ENCODE peak calls at places on chromosomes 6 and 20, in seven cellular contexts. One of them, this sample, is unnamed.

GRCh38 chr6:31877651-31878161 is 1.1 kb downstream of the SLC44A4 start:
- DNase-seq in iris pigment epithelial cell: no peak
- DNase-seq in ELR: no peak
- DNase-seq in substantia nigra: no peak
- DNase-seq in foreskin keratinocyte: no peak
- DNase-seq in progenitor cell of endocrine pancreas: no peak
- DNase-seq in hepatic stellate cell: no peak
- DNase-seq in this sample: peak; percentile 62

GRCh38 chr6:82408952-82409421 is 45.4 kb downstream of the TPBG start:
- DNase-seq in iris pigment epithelial cell: peak; percentile 89
- DNase-seq in ELR: peak; percentile 96
- DNase-seq in substantia nigra: no peak
- DNase-seq in foreskin keratinocyte: peak; percentile 97
- DNase-seq in progenitor cell of endocrine pancreas: no peak
- DNase-seq in hepatic stellate cell: no peak
- DNase-seq in this sample: no peak

GRCh38 chr20:38452880-38453624 is 17.9 kb upstream of the SNHG17 start:
- DNase-seq in iris pigment epithelial cell: peak; percentile 78
- DNase-seq in ELR: peak; percentile 94
- DNase-seq in substantia nigra: no peak
- DNase-seq in foreskin keratinocyte: peak; percentile 60
- DNase-seq in progenitor cell of endocrine pancreas: no peak
- DNase-seq in hepatic stellate cell: peak; percentile 53
- DNase-seq in this sample: peak; percentile 94

GRCh38 chr6:85458184-85458583 is 8.3 kb downstream of the NT5E start:
- DNase-seq in iris pigment epithelial cell: no peak
- DNase-seq in ELR: no peak
- DNase-seq in substantia nigra: no peak
- DNase-seq in foreskin keratinocyte: no peak
- DNase-seq in progenitor cell of endocrine pancreas: no peak
- DNase-seq in hepatic stellate cell: no peak
- DNase-seq in this sample: no peak

GRCh38 chr20:5797843-5798462 is 47.8 kb downstream of the SHLD1 start:
- DNase-seq in iris pigment epithelial cell: no peak
- DNase-seq in ELR: no peak
- DNase-seq in substantia nigra: no peak
- DNase-seq in foreskin keratinocyte: no peak
- DNase-seq in progenitor cell of endocrine pancreas: no peak
- DNase-seq in hepatic stellate cell: no peak
- DNase-seq in this sample: peak; percentile 21

GRCh38 chr20:64038252-64038578 is 2.2 kb downstream of the C20orf204 start:
- DNase-seq in iris pigment epithelial cell: no peak
- DNase-seq in ELR: no peak
- DNase-seq in substantia nigra: no peak
- DNase-seq in foreskin keratinocyte: no peak
- DNase-seq in progenitor cell of endocrine pancreas: no peak
- DNase-seq in hepatic stellate cell: no peak
- DNase-seq in this sample: peak; percentile 80

GRCh38 chr6:52063584-52064400 is 23.6 kb downstream of the PKHD1 start:
- DNase-seq in iris pigment epithelial cell: peak; percentile 37
- DNase-seq in ELR: peak; percentile 51
- DNase-seq in substantia nigra: no peak
- DNase-seq in foreskin keratinocyte: peak; percentile 67
- DNase-seq in progenitor cell of endocrine pancreas: no peak
- DNase-seq in hepatic stellate cell: peak; percentile 4
- DNase-seq in this sample: peak; percentile 47

GRCh38 chr6:112338310-112338709 is 8.8 kb upstream of the RFPL4B start:
- DNase-seq in iris pigment epithelial cell: no peak
- DNase-seq in ELR: peak; percentile 20
- DNase-seq in substantia nigra: no peak
- DNase-seq in foreskin keratinocyte: no peak
- DNase-seq in progenitor cell of endocrine pancreas: no peak
- DNase-seq in hepatic stellate cell: no peak
- DNase-seq in this sample: peak; percentile 44

GRCh38 chr6:9254251-9254650 is 818.9 kb upstream of the SLC35B3 start:
- DNase-seq in iris pigment epithelial cell: no peak
- DNase-seq in ELR: no peak
- DNase-seq in substantia nigra: no peak
- DNase-seq in foreskin keratinocyte: no peak
- DNase-seq in progenitor cell of endocrine pancreas: no peak
- DNase-seq in hepatic stellate cell: no peak
- DNase-seq in this sample: no peak

GRCh38 chr6:116371384-116372209 is 850 bp downstream of the DSE start:
- DNase-seq in iris pigment epithelial cell: peak; percentile 96
- DNase-seq in ELR: peak; percentile 96
- DNase-seq in substantia nigra: peak; percentile 17
- DNase-seq in foreskin keratinocyte: peak; percentile 90
- DNase-seq in progenitor cell of endocrine pancreas: peak; percentile 58
- DNase-seq in hepatic stellate cell: peak; percentile 91
- DNase-seq in this sample: peak; percentile 98

GRCh38 chr6:168968228-168968627 is 285.4 kb downstream of the THBS2 start:
- DNase-seq in iris pigment epithelial cell: peak; percentile 78
- DNase-seq in ELR: peak; percentile 92
- DNase-seq in substantia nigra: no peak
- DNase-seq in foreskin keratinocyte: peak; percentile 62
- DNase-seq in progenitor cell of endocrine pancreas: no peak
- DNase-seq in hepatic stellate cell: peak; percentile 59
- DNase-seq in this sample: no peak

GRCh38 chr6:146878564-146879343 is 280.0 kb downstream of the ADGB start:
- DNase-seq in iris pigment epithelial cell: peak; percentile 12
- DNase-seq in ELR: no peak
- DNase-seq in substantia nigra: no peak
- DNase-seq in foreskin keratinocyte: peak; percentile 34
- DNase-seq in progenitor cell of endocrine pancreas: no peak
- DNase-seq in hepatic stellate cell: no peak
- DNase-seq in this sample: no peak

GRCh38 chr20:43583982-43584432 is 6.7 kb upstream of the IFT52 start:
- DNase-seq in iris pigment epithelial cell: peak; percentile 99
- DNase-seq in ELR: peak; percentile 76
- DNase-seq in substantia nigra: no peak
- DNase-seq in foreskin keratinocyte: peak; percentile 89
- DNase-seq in progenitor cell of endocrine pancreas: no peak
- DNase-seq in hepatic stellate cell: peak; percentile 87
- DNase-seq in this sample: peak; percentile 90

GRCh38 chr6:89298680-89299450 is 16.2 kb downstream of the GABRR2 start:
- DNase-seq in iris pigment epithelial cell: peak; percentile 89
- DNase-seq in ELR: peak; percentile 88
- DNase-seq in substantia nigra: no peak
- DNase-seq in foreskin keratinocyte: peak; percentile 18
- DNase-seq in progenitor cell of endocrine pancreas: no peak
- DNase-seq in hepatic stellate cell: no peak
- DNase-seq in this sample: no peak

GRCh38 chr20:48489656-48490055 is 338.1 kb downstream of the PREX1 start:
- DNase-seq in iris pigment epithelial cell: no peak
- DNase-seq in ELR: no peak
- DNase-seq in substantia nigra: no peak
- DNase-seq in foreskin keratinocyte: no peak
- DNase-seq in progenitor cell of endocrine pancreas: no peak
- DNase-seq in hepatic stellate cell: no peak
- DNase-seq in this sample: no peak